ENCODE peak calls at places on chromosomes 2 and 18, in ten cellular contexts. L is ACHN; Z is GM12891; I is keratinocyte; G is fibroblast of mammary gland; T is left cardiac atrium; H is astrocyte of the spinal cord; N is KBM-7; W is cardiac fibroblast; Y is stimulated activated CD4-positive, alpha-beta T cell treated with anti-CD3 and anti-CD28 coated beads, Interleukin-1b, Interleukin-23, amount 100 ng/mL, for 48 hours. C is an unnamed sample.

GRCh38 chr2:216482640-216483039 is 16.0 kb upstream of the RPL37A start:
- DNase-seq in L (no peak), Z (no peak), I (no peak), G (no peak), T (no peak), H (no peak), N (no peak), W (no peak), Y (no peak), C (no peak)

GRCh38 chr2:169664978-169665930 is 29.0 kb downstream of the CFAP210 start:
- DNase-seq in L (no peak), Z (no peak), I (no peak), G (no peak), T (no peak), H (no peak), N (peak; percentile 89), W (peak; percentile 67), Y (no peak), C (no peak)

GRCh38 chr2:23589739-23590138 is 204.8 kb downstream of the KLHL29 start:
- DNase-seq in L (no peak), Z (no peak), I (no peak), G (peak; percentile 39), T (no peak), H (no peak), N (no peak), W (no peak), Y (no peak), C (no peak)

GRCh38 chr2:27628767-27629709 is at the start of the genes CCDC121 and GPN1:
- DNase-seq in L (peak; percentile 98), Z (peak; percentile 69), I (peak; percentile 63), G (peak; percentile 93), T (peak; percentile 92), H (peak; percentile 96), N (peak; percentile 96), W (peak; percentile 90), Y (peak; percentile 96), C (peak; percentile 76)

GRCh38 chr18:76348267-76349066 is 146.6 kb downstream of the ZNF516 start:
- DNase-seq in L (no peak), Z (no peak), I (no peak), G (no peak), T (no peak), H (no peak), N (no peak), W (no peak), Y (no peak), C (no peak)

GRCh38 chr2:64913357-64913869 is 75.8 kb upstream of the SLC1A4 start:
- DNase-seq in L (peak; percentile 7), Z (no peak), I (no peak), G (no peak), T (no peak), H (no peak), N (no peak), W (no peak), Y (no peak), C (no peak)

GRCh38 chr2:66581461-66582363 is 146.8 kb downstream of the MEIS1 start:
- DNase-seq in L (no peak), Z (no peak), I (no peak), G (no peak), T (no peak), H (no peak), N (no peak), W (no peak), Y (no peak), C (no peak)

GRCh38 chr2:160432633-160433032 is 61.0 kb downstream of the RBMS1 start:
- DNase-seq in L (peak; percentile 64), Z (no peak), I (peak; percentile 64), G (peak; percentile 93), T (no peak), H (peak; percentile 63), N (no peak), W (peak; percentile 46), Y (no peak), C (no peak)

GRCh38 chr2:60520917-60521539 is 32.4 kb downstream of the BCL11A start:
- DNase-seq in L (no peak), Z (no peak), I (no peak), G (no peak), T (no peak), H (no peak), N (no peak), W (no peak), Y (no peak), C (no peak)

GRCh38 chr2:228771719-228772254 is 499.3 kb downstream of the PID1 start:
- DNase-seq in L (no peak), Z (no peak), I (no peak), G (peak; percentile 55), T (no peak), H (no peak), N (no peak), W (peak; percentile 16), Y (no peak), C (no peak)

GRCh38 chr18:73340135-73340934 is 472.5 kb upstream of the NETO1 start:
- DNase-seq in L (peak; percentile 66), Z (no peak), I (no peak), G (peak; percentile 45), T (no peak), H (peak; percentile 60), N (no peak), W (no peak), Y (no peak), C (no peak)

GRCh38 chr18:58117685-58118403 is 73.8 kb downstream of the NEDD4L start:
- DNase-seq in L (peak; percentile 60), Z (no peak), I (peak; percentile 66), G (peak; percentile 94), T (peak; percentile 66), H (peak; percentile 85), N (no peak), W (peak; percentile 96), Y (no peak), C (no peak)

GRCh38 chr2:32484907-32485306 is 128.1 kb downstream of the BIRC6 start:
- DNase-seq in L (peak; percentile 7), Z (no peak), I (peak; percentile 28), G (peak; percentile 97), T (no peak), H (peak; percentile 93), N (peak; percentile 75), W (peak; percentile 86), Y (no peak), C (no peak)

GRCh38 chr18:12295389-12296086 is 12.5 kb upstream of the TUBB6 start:
- DNase-seq in L (no peak), Z (no peak), I (no peak), G (peak; percentile 72), T (no peak), H (no peak), N (no peak), W (no peak), Y (no peak), C (no peak)

GRCh38 chr2:44819061-44819460 is 122.4 kb upstream of the SIX3 start:
- DNase-seq in L (no peak), Z (no peak), I (no peak), G (no peak), T (no peak), H (no peak), N (no peak), W (no peak), Y (no peak), C (no peak)

GRCh38 chr2:62150597-62151305 is 45.2 kb upstream of the B3GNT2 start:
- DNase-seq in L (no peak), Z (no peak), I (no peak), G (peak; percentile 37), T (no peak), H (peak; percentile 59), N (no peak), W (peak; percentile 15), Y (no peak), C (no peak)

GRCh38 chr2:124241-124880 is 78.1 kb upstream of the FAM110C start:
- DNase-seq in L (no peak), Z (no peak), I (no peak), G (peak; percentile 2), T (no peak), H (no peak), N (no peak), W (no peak), Y (no peak), C (no peak)

GRCh38 chr2:152564754-152565551 is 152.3 kb downstream of the PRPF40A start:
- DNase-seq in L (no peak), Z (no peak), I (no peak), G (no peak), T (no peak), H (no peak), N (no peak), W (no peak), Y (no peak), C (no peak)

GRCh38 chr18:38654966-38655365 is 1089.4 kb upstream of the CELF4 start:
- DNase-seq in L (no peak), Z (no peak), I (no peak), G (no peak), T (no peak), H (no peak), N (no peak), W (peak; percentile 36), Y (no peak), C (no peak)

C was measured in anterior cingulate cortex.